ENCODE peak calls at places on chromosome 13, in ten cellular contexts. B is pulmonary artery endothelial cell; Q is fibroblast of the aortic adventitia; D is GM03348; P is effector CD4-positive, alpha-beta T cell; C is head of caudate nucleus; W is stimulated activated CD4-positive, alpha-beta T cell treated with anti-CD3 and anti-CD28 coated beads, Interleukin-4, amount 100 ng/mL, for 4 hours; T is body of pancreas; O is fibroblast of mammary gland; L is WTC11. H is an unnamed sample.
A peak's percentile ranks its signal among the peaks of the same experiment; 100 is the strongest.

GRCh38 chr13:106919093-106919492 is 351.2 kb upstream of the ARGLU1 start:
- DNase-seq in Q (no peak), W (no peak), D (no peak), T (no peak), C (no peak), B (no peak), O (no peak), P (no peak), L (no peak), H (no peak)

GRCh38 chr13:29448124-29448685 is 147.3 kb downstream of the SLC7A1 start:
- DNase-seq in B (no peak), T (no peak), O (no peak), W (no peak), C (no peak), L (no peak), P (no peak), Q (no peak), D (no peak), H (no peak)

GRCh38 chr13:40149611-40150283 is 494.3 kb downstream of the COG6 start:
- DNase-seq in P (no peak), B (peak; percentile 89), L (no peak), Q (peak; percentile 89), D (peak; percentile 78), W (peak; percentile 41), T (peak; percentile 41), C (no peak), O (peak; percentile 95), H (peak; percentile 71)

GRCh38 chr13:20760872-20761271 is 12.9 kb downstream of the EEF1AKMT1 start:
- DNase-seq in T (no peak), Q (no peak), L (no peak), B (no peak), W (no peak), D (no peak), O (no peak), P (no peak), C (no peak), H (no peak)

GRCh38 chr13:44044544-44045178 is 165.0 kb downstream of the LACC1 start:
- DNase-seq in O (no peak), B (no peak), L (no peak), T (no peak), P (no peak), W (no peak), C (no peak), D (no peak), Q (no peak), H (no peak)

GRCh38 chr13:71830736-71831135 is 36.3 kb downstream of the DACH1 start:
- DNase-seq in C (no peak), D (no peak), B (no peak), O (no peak), P (no peak), T (no peak), W (no peak), L (no peak), Q (no peak), H (no peak)

GRCh38 chr13:28100149-28101121 is at the start of gene FLT3:
- DNase-seq in T (peak; percentile 71), B (no peak), D (peak; percentile 43), C (peak; percentile 13), O (peak; percentile 30), Q (peak; percentile 2), P (peak; percentile 3), W (peak; percentile 8), L (peak; percentile 73), H (no peak)

GRCh38 chr13:110265341-110265681 is 41.6 kb downstream of the COL4A1 start:
- DNase-seq in T (no peak), O (no peak), B (no peak), D (no peak), Q (no peak), C (no peak), L (no peak), W (no peak), P (no peak), H (no peak)

GRCh38 chr13:79749985-79750551 is 269.1 kb downstream of the NDFIP2 start:
- DNase-seq in C (no peak), T (peak; percentile 71), P (no peak), D (peak; percentile 86), L (peak; percentile 30), B (peak; percentile 75), Q (peak; percentile 99), O (peak; percentile 93), W (no peak), H (no peak)

GRCh38 chr13:45773236-45773635 is 71.1 kb downstream of the CBY2 start:
- DNase-seq in B (no peak), T (no peak), C (no peak), Q (peak; percentile 16), D (no peak), L (no peak), P (no peak), W (no peak), O (peak; percentile 16), H (no peak)

GRCh38 chr13:113220141-113220598 is 10.8 kb downstream of the CUL4A start:
- DNase-seq in T (peak; percentile 30), P (no peak), L (no peak), D (no peak), O (no peak), B (no peak), C (no peak), Q (no peak), W (no peak), H (no peak)

GRCh38 chr13:49676581-49677298 is 14.5 kb downstream of the EBPL start:
- DNase-seq in L (no peak), C (no peak), P (no peak), T (no peak), O (no peak), Q (no peak), B (no peak), D (no peak), W (no peak), H (no peak)